ENCODE peak calls at places on chromosomes 1 and 21, in four cellular contexts. One of them, this sample, is unnamed.

GRCh38 chr1:114524933-114525332 is 13.9 kb upstream of the TRIM33 start:
- DNase-seq in IMR-90: no peak
- DNase-seq in SW 1271: no peak
- DNase-seq in EH: no peak
- DNase-seq in this sample: no peak

GRCh38 chr1:21451981-21452411 is 12.1 kb downstream of the NBPF3 start:
- DNase-seq in IMR-90: peak
- DNase-seq in SW 1271: no peak
- DNase-seq in EH: peak
- DNase-seq in this sample: peak

GRCh38 chr1:24315391-24315790 is 3.8 kb upstream of the GRHL3 start:
- DNase-seq in IMR-90: no peak
- DNase-seq in SW 1271: no peak
- DNase-seq in EH: peak
- DNase-seq in this sample: no peak

GRCh38 chr1:158126425-158126824 is 54.3 kb upstream of the CD1D start:
- DNase-seq in IMR-90: no peak
- DNase-seq in SW 1271: no peak
- DNase-seq in EH: no peak
- DNase-seq in this sample: no peak

GRCh38 chr1:189253601-189254350 is 1223.9 kb downstream of the BRINP3 start:
- DNase-seq in IMR-90: no peak
- DNase-seq in SW 1271: no peak
- DNase-seq in EH: no peak
- DNase-seq in this sample: no peak

GRCh38 chr1:112636597-112637256 is 17.1 kb downstream of the CAPZA1 start:
- DNase-seq in IMR-90: no peak
- DNase-seq in SW 1271: peak
- DNase-seq in EH: peak
- DNase-seq in this sample: peak

GRCh38 chr1:172680733-172681275 is 21.9 kb downstream of the FASLG start:
- DNase-seq in IMR-90: no peak
- DNase-seq in SW 1271: no peak
- DNase-seq in EH: no peak
- DNase-seq in this sample: no peak

GRCh38 chr1:36177589-36178463 is 21.9 kb downstream of the MAP7D1 start:
- DNase-seq in IMR-90: no peak
- DNase-seq in SW 1271: no peak
- DNase-seq in EH: no peak
- DNase-seq in this sample: no peak

GRCh38 chr1:12069616-12070244 is 6.6 kb downstream of the TNFRSF8 start:
- DNase-seq in IMR-90: no peak
- DNase-seq in SW 1271: no peak
- DNase-seq in EH: no peak
- DNase-seq in this sample: no peak

GRCh38 chr1:201272838-201273237 is 10.5 kb upstream of the PKP1 start:
- DNase-seq in IMR-90: no peak
- DNase-seq in SW 1271: no peak
- DNase-seq in EH: peak
- DNase-seq in this sample: no peak

GRCh38 chr1:47709302-47710074 is 271.6 kb downstream of the FOXD2 start:
- DNase-seq in IMR-90: no peak
- DNase-seq in SW 1271: no peak
- DNase-seq in EH: peak
- DNase-seq in this sample: no peak

GRCh38 chr1:48217861-48218260 is 4.7 kb upstream of the SLC5A9 start:
- DNase-seq in IMR-90: no peak
- DNase-seq in SW 1271: no peak
- DNase-seq in EH: no peak
- DNase-seq in this sample: no peak

GRCh38 chr1:233598891-233599541 is 14.9 kb upstream of the KCNK1 start:
- DNase-seq in IMR-90: no peak
- DNase-seq in SW 1271: no peak
- DNase-seq in EH: peak
- DNase-seq in this sample: no peak

GRCh38 chr1:170213598-170213997 is 67.8 kb downstream of the NTMT2 start:
- DNase-seq in IMR-90: no peak
- DNase-seq in SW 1271: no peak
- DNase-seq in EH: no peak
- DNase-seq in this sample: no peak

GRCh38 chr1:31101147-31101502 is 35.6 kb upstream of the PUM1 start:
- DNase-seq in IMR-90: peak
- DNase-seq in SW 1271: no peak
- DNase-seq in EH: peak
- DNase-seq in this sample: peak

GRCh38 chr1:228865613-228866320 is 130.5 kb downstream of the RHOU start:
- DNase-seq in IMR-90: no peak
- DNase-seq in SW 1271: no peak
- DNase-seq in EH: no peak
- DNase-seq in this sample: no peak

GRCh38 chr1:19372602-19373001 is 60.5 kb downstream of the SLC66A1 start:
- DNase-seq in IMR-90: no peak
- DNase-seq in SW 1271: no peak
- DNase-seq in EH: no peak
- DNase-seq in this sample: no peak

GRCh38 chr1:248714248-248714647 is 11.7 kb upstream of the OR14I1 start:
- DNase-seq in IMR-90: no peak
- DNase-seq in SW 1271: no peak
- DNase-seq in EH: no peak
- DNase-seq in this sample: peak

GRCh38 chr1:54249798-54250497 is 50.0 kb downstream of the MRPL37 start:
- DNase-seq in IMR-90: peak
- DNase-seq in SW 1271: peak
- DNase-seq in EH: peak
- DNase-seq in this sample: peak

GRCh38 chr1:23083714-23084480 is 64.6 kb downstream of the KDM1A start:
- DNase-seq in IMR-90: no peak
- DNase-seq in SW 1271: no peak
- DNase-seq in EH: no peak
- DNase-seq in this sample: peak

GRCh38 chr1:174931214-174931613 is 68.5 kb upstream of the CACYBP start:
- DNase-seq in IMR-90: no peak
- DNase-seq in SW 1271: no peak
- DNase-seq in EH: peak
- DNase-seq in this sample: no peak

GRCh38 chr21:41361786-41362604 is at the start of gene MX2:
- DNase-seq in IMR-90: peak
- DNase-seq in SW 1271: no peak
- DNase-seq in EH: peak
- DNase-seq in this sample: peak

GRCh38 chr1:236953161-236953560 is 51.1 kb downstream of the MT1HL1 start:
- DNase-seq in IMR-90: no peak
- DNase-seq in SW 1271: no peak
- DNase-seq in EH: no peak
- DNase-seq in this sample: no peak

GRCh38 chr1:14390816-14391215 is 207.7 kb upstream of the KAZN start:
- DNase-seq in IMR-90: no peak
- DNase-seq in SW 1271: no peak
- DNase-seq in EH: no peak
- DNase-seq in this sample: peak

GRCh38 chr1:22831729-22832413 is 121.2 kb downstream of the EPHB2 start:
- DNase-seq in IMR-90: peak
- DNase-seq in SW 1271: peak
- DNase-seq in EH: peak
- DNase-seq in this sample: peak

GRCh38 chr1:1305300-1306069 is 2.2 kb downstream of the ACAP3 start:
- DNase-seq in IMR-90: peak
- DNase-seq in SW 1271: no peak
- DNase-seq in EH: peak
- DNase-seq in this sample: peak

GRCh38 chr1:3342960-3343359 is 111.5 kb upstream of the ARHGEF16 start:
- DNase-seq in IMR-90: no peak
- DNase-seq in SW 1271: no peak
- DNase-seq in EH: no peak
- DNase-seq in this sample: no peak

GRCh38 chr1:46030876-46031660 is 101.4 kb downstream of the PIK3R3 start:
- DNase-seq in IMR-90: no peak
- DNase-seq in SW 1271: no peak
- DNase-seq in EH: peak
- DNase-seq in this sample: peak

GRCh38 chr1:176989754-176990153 is 174.8 kb downstream of the ASTN1 start:
- DNase-seq in IMR-90: no peak
- DNase-seq in SW 1271: no peak
- DNase-seq in EH: no peak
- DNase-seq in this sample: peak

GRCh38 chr1:37479255-37480124 is 5.1 kb downstream of the ZC3H12A start:
- DNase-seq in IMR-90: peak
- DNase-seq in SW 1271: peak
- DNase-seq in EH: peak
- DNase-seq in this sample: peak

GRCh38 chr1:200346744-200347143 is 63.1 kb downstream of the ZNF281 start:
- DNase-seq in IMR-90: peak
- DNase-seq in SW 1271: no peak
- DNase-seq in EH: peak
- DNase-seq in this sample: peak

GRCh38 chr1:2534315-2534714 is 4.3 kb upstream of the HES5 start:
- DNase-seq in IMR-90: no peak
- DNase-seq in SW 1271: no peak
- DNase-seq in EH: no peak
- DNase-seq in this sample: no peak

GRCh38 chr1:36160949-36161485 is 5.1 kb downstream of the MAP7D1 start:
- DNase-seq in IMR-90: peak
- DNase-seq in SW 1271: peak
- DNase-seq in EH: peak
- DNase-seq in this sample: peak

GRCh38 chr1:28259935-28260802 is 851 bp downstream of the SESN2 start:
- DNase-seq in IMR-90: peak
- DNase-seq in SW 1271: peak
- DNase-seq in EH: peak
- DNase-seq in this sample: peak

GRCh38 chr21:19065164-19065563 is 661.6 kb upstream of the TMPRSS15 start:
- DNase-seq in IMR-90: no peak
- DNase-seq in SW 1271: no peak
- DNase-seq in EH: no peak
- DNase-seq in this sample: no peak

GRCh38 chr1:235207202-235207565 is 46.1 kb upstream of the RBM34 start:
- DNase-seq in IMR-90: no peak
- DNase-seq in SW 1271: no peak
- DNase-seq in EH: no peak
- DNase-seq in this sample: no peak

This sample was measured in cardiac fibroblast.